ENCODE peak calls at places on chromosomes 12 and 14, in five cellular contexts. Z, I, U, M and X are unnamed samples.

GRCh38 chr14:28896337-28896736 is 129.8 kb downstream of the FOXG1 start:
- DNase-seq in Z (no peak), I (no peak), U (no peak), M (no peak), X (no peak)

GRCh38 chr12:121513464-121514183 is 67.2 kb downstream of the KDM2B start:
- DNase-seq in Z (peak), I (peak), U (peak), M (no peak), X (no peak)

GRCh38 chr12:55727643-55728184 is 1.1 kb downstream of the CD63 start:
- DNase-seq in Z (peak), I (peak), U (no peak), M (peak), X (no peak)

GRCh38 chr12:106033161-106033675 is 105.5 kb downstream of the NUAK1 start:
- DNase-seq in Z (no peak), I (no peak), U (no peak), M (no peak), X (no peak)

GRCh38 chr12:95231190-95231589 is 13.6 kb downstream of the VEZT start:
- DNase-seq in Z (peak), I (no peak), U (peak), M (no peak), X (no peak)

GRCh38 chr12:109596418-109597244 is 23.0 kb downstream of the MVK start:
- DNase-seq in Z (no peak), I (no peak), U (no peak), M (no peak), X (no peak)

GRCh38 chr12:103547929-103548328 is 39.1 kb upstream of the STAB2 start:
- DNase-seq in Z (no peak), I (no peak), U (no peak), M (no peak), X (no peak)

GRCh38 chr12:19657401-19657800 is 218.1 kb downstream of the AEBP2 start:
- DNase-seq in Z (no peak), I (no peak), U (no peak), M (no peak), X (no peak)

GRCh38 chr14:23556700-23557440 is 799 bp downstream of the THTPA start:
- DNase-seq in Z (no peak), I (no peak), U (no peak), M (no peak), X (no peak)

GRCh38 chr12:57519758-57520007 is 631 bp downstream of the DDIT3 start:
- DNase-seq in Z (no peak), I (no peak), U (no peak), M (no peak), X (no peak)

GRCh38 chr14:66247662-66248061 is 238.5 kb upstream of the CCDC196 start:
- DNase-seq in Z (no peak), I (no peak), U (no peak), M (no peak), X (no peak)

GRCh38 chr12:59408431-59408830 is 187.4 kb upstream of the SLC16A7 start:
- DNase-seq in Z (no peak), I (no peak), U (no peak), M (no peak), X (no peak)

GRCh38 chr12:59403259-59403932 is 192.4 kb upstream of the SLC16A7 start:
- DNase-seq in Z (peak), I (peak), U (peak), M (peak), X (no peak)

GRCh38 chr12:59405992-59406391 is 189.8 kb upstream of the SLC16A7 start:
- DNase-seq in Z (no peak), I (no peak), U (no peak), M (no peak), X (no peak)

GRCh38 chr12:59404109-59404650 is 191.6 kb upstream of the SLC16A7 start:
- DNase-seq in Z (no peak), I (no peak), U (no peak), M (no peak), X (no peak)

DNA sequence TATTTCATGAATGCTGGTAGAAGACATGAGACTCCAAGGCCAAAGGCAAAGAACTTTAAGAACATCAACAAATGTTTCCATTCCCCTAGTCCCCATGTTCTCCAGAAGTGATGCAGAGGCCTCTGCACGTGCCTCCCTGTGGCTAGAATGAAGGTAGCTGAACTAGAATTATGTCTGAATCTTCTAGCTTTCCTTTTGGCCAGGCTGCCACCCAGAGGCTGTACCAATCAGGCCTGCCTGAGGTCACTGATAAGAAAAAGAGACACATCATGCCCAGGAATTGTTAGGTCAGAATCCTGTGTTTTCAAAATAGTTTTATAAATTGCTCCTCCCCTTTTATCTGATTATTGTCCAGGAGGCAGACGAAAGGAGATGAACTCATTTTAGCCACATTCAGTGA is 188.0 kb upstream of the SLC16A7 start:
- DNase-seq in Z (no peak), I (no peak), U (no peak), M (no peak), X (no peak)
- TF ChIP-seq POLR2A in Z (no peak), I (no peak), U (no peak), M (no peak), X (no peak)

GRCh38 chr14:80637726-80638619 is 303.6 kb downstream of the CEP128 start:
- DNase-seq in Z (no peak), I (no peak), U (no peak), M (no peak), X (no peak)
- TF ChIP-seq POLR2A in Z (no peak), I (no peak), U (no peak), M (no peak), X (no peak)

DNA sequence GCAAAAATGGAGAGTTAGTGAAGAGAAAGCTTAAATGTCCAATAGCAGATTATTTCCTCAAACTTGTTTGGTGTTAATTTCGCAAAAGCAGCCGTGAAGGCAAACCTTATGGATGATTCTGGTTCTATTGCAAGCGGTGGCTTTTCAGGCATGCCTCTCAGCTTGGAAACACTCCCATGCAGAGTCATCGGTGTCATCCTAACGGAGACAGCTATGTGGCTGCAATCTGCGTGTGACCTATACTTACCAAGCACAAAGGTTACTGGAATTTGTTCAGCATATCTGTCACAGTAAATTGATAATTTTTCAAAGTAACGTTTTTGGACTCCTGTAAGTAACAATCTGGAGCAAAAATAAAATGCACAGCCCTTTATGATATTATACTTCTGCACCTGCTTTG is 5.0 kb downstream of the BEST3 start:
- DNase-seq in Z (no peak), I (no peak), U (no peak), M (peak), X (no peak)
- TF ChIP-seq POLR2A in Z (no peak), I (no peak), U (no peak), M (no peak), X (no peak)

GRCh38 chr12:51264297-51264696 is 5.9 kb downstream of the SMAGP start:
- DNase-seq in Z (no peak), I (no peak), U (no peak), M (no peak), X (no peak)

GRCh38 chr12:51265024-51265423 is 5.2 kb downstream of the SMAGP start:
- DNase-seq in Z (no peak), I (no peak), U (no peak), M (no peak), X (no peak)

GRCh38 chr12:51270847-51271518 is 768 bp upstream of the SMAGP start:
- DNase-seq in Z (peak), I (no peak), U (peak), M (no peak), X (no peak)

GRCh38 chr12:51270067-51270846 is at the start of gene SMAGP:
- DNase-seq in Z (peak), I (peak), U (peak), M (no peak), X (no peak)

DNA sequence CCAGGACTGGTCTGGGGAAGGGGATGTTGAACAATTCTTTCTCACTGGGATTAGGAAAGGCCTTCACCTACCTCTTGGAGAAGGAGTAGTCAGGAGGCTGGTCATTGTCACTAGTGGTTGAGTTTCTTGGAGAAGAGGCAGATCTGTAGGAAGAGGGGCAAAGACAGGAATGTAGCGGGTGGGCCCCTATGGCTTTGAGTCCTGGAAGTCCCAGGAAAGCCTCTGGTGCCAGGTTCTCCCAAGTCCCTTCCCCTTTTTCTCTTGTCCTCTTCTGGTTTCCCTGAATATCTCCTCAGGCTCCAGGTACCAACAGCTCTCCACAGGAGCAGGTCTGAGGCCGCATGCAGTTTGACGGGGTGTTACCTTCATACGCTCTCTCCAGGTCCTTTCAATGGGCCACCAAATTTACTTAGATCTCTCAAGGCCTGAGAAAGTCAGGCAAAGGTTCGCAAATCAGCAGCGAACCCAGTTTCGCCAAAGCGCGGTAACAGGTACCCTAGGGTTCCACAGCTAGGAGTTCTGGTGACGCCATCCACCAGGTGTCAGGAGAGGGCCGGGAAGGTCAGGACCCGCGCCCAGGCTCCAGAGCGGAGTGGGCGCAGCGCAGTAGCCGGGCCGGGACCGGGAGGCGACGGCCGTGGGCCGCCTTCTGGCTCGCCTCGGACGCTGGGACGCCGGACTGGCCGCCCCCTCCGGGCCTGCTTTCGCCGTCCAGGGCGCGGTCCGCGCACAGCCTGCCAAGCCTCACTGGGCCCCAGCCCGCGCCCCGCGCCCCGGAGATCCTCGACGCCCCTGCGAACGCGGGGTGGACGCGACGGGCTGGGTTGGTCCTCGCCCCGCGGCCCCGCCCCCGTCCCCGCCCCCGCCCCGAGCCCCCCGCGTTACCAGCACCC is 795 bp downstream of the SMAGP start:
- DNase-seq in Z (peak), I (peak), U (no peak), M (no peak), X (no peak)
- TF ChIP-seq POLR2A in Z (no peak), I (no peak), U (no peak), M (no peak), X (no peak)

GRCh38 chr12:48022180-48022521 is 17.9 kb upstream of the COL2A1 start:
- DNase-seq in Z (no peak), I (no peak), U (no peak), M (no peak), X (no peak)
- TF ChIP-seq POLR2A in Z (no peak), I (no peak), U (no peak), M (no peak), X (no peak)

GRCh38 chr14:105469456-105470162 is 5.0 kb upstream of the CRIP2 start:
- DNase-seq in Z (no peak), I (peak), U (no peak), M (no peak), X (no peak)
- TF ChIP-seq POLR2A in Z (no peak), I (no peak), U (no peak), M (no peak), X (no peak)

GRCh38 chr14:69716483-69717187 is 50.3 kb upstream of the SRSF5 start:
- DNase-seq in Z (no peak), I (no peak), U (peak), M (no peak), X (no peak)
- TF ChIP-seq POLR2A in Z (no peak), I (no peak), U (no peak), M (no peak), X (no peak)